ENCODE peak calls at places on chromosome 6, in six cellular contexts. N is iris pigment epithelial cell; Q is AG10803; J is HEK293T; U is activated naive CD8-positive, alpha-beta T cell treated with anti-CD3 and anti-CD28 coated beads, Interleukin-2, amount 10 ng/mL, durations not matched to agents 7 days and 5 days; P is effector memory CD8-positive, alpha-beta T cell. E is an unnamed sample.

GRCh38 chr6:152648090-152648489 is 10.9 kb upstream of the SYNE1 start:
- DNase-seq in J (no peak), N (peak), P (no peak), Q (peak), U (no peak), E (no peak)

GRCh38 chr6:82364087-82365010 is 732 bp downstream of the TPBG start:
- DNase-seq in N (peak), Q (peak), J (peak), P (no peak), U (peak), E (peak)

GRCh38 chr6:34390531-34391013 is 1.9 kb downstream of the NUDT3 start:
- DNase-seq in N (no peak), P (no peak), Q (no peak), J (no peak), U (no peak), E (no peak)

GRCh38 chr6:101391772-101392560 is 1.5 kb upstream of the GRIK2 start:
- DNase-seq in U (no peak), Q (peak), P (no peak), J (no peak), N (no peak), E (peak)

GRCh38 chr6:33803571-33804053 is at the start of gene MLN:
- DNase-seq in Q (no peak), U (no peak), J (no peak), P (no peak), N (no peak), E (no peak)

GRCh38 chr6:143034689-143035334 is 25.9 kb upstream of the AIG1 start:
- DNase-seq in Q (no peak), N (no peak), P (no peak), U (no peak), J (no peak), E (no peak)

GRCh38 chr6:75012018-75012417 is 193.8 kb downstream of the COL12A1 start:
- DNase-seq in Q (peak), P (no peak), U (no peak), J (no peak), N (peak), E (no peak)

GRCh38 chr6:115514656-115515055 is 546.0 kb downstream of the FRK start:
- DNase-seq in N (no peak), U (no peak), P (no peak), Q (peak), J (no peak), E (peak)

GRCh38 chr6:150894935-150895686 is 29.6 kb downstream of the MTHFD1L start:
- DNase-seq in Q (peak), U (peak), N (peak), J (no peak), P (no peak), E (peak)

GRCh38 chr6:71531006-71531405 is 242.4 kb downstream of the OGFRL1 start:
- DNase-seq in P (no peak), N (peak), Q (peak), J (no peak), U (no peak), E (peak)

GRCh38 chr6:87897581-87898147 is 150.0 kb upstream of the SPACA1 start:
- DNase-seq in N (peak), J (no peak), Q (no peak), U (no peak), P (no peak), E (no peak)

GRCh38 chr6:79436232-79436631 is 101.0 kb downstream of the LCA5 start:
- DNase-seq in Q (peak), U (no peak), N (peak), P (no peak), J (no peak), E (no peak)